ENCODE peak calls at places on chromosome 14, in ten cellular contexts. T is HFF-Myc, V is AG04450, Y is GM13976, Z is osteoblast, C is fibroblast of mammary gland, L is cardiac muscle cell, H is BJ, J is sigmoid colon, P is ovary. N is an unnamed sample.

GRCh38 chr14:47678993-47679392 is 3.6 kb upstream of the MDGA2 start:
- DNase-seq in T (no peak), V (no peak), Y (no peak), Z (no peak), C (no peak), L (no peak), H (no peak), J (no peak), P (no peak), N (no peak)

GRCh38 chr14:89990218-89990617 is 34.5 kb downstream of the TDP1 start:
- DNase-seq in T (no peak), V (no peak), Y (no peak), Z (no peak), C (no peak), L (no peak), H (no peak), J (no peak), P (no peak), N (no peak)

GRCh38 chr14:92615451-92615850 is 101.9 kb downstream of the RIN3 start:
- DNase-seq in T (no peak), V (no peak), Y (peak; percentile 55), Z (no peak), C (no peak), L (no peak), H (no peak), J (no peak), P (no peak), N (peak; percentile 89)

GRCh38 chr14:57957441-57957840 is 91.5 kb upstream of the SLC35F4 start:
- DNase-seq in T (no peak), V (no peak), Y (no peak), Z (no peak), C (peak; percentile 3), L (no peak), H (no peak), J (no peak), P (no peak), N (no peak)

GRCh38 chr14:94337274-94337673 is 14.1 kb upstream of the SERPINA6 start:
- DNase-seq in T (no peak), V (no peak), Y (no peak), Z (no peak), C (peak; percentile 81), L (peak; percentile 21), H (no peak), J (no peak), P (no peak), N (peak; percentile 34)

GRCh38 chr14:52023518-52023917 is 34.2 kb downstream of the RTRAF start:
- DNase-seq in T (peak; percentile 76), V (peak; percentile 52), Y (no peak), Z (peak; percentile 90), C (peak; percentile 94), L (peak; percentile 86), H (peak; percentile 51), J (peak; percentile 78), P (no peak), N (no peak)

GRCh38 chr14:22412936-22413411 is 176.1 kb downstream of the DAD1 start:
- DNase-seq in T (peak; percentile 25), V (no peak), Y (no peak), Z (no peak), C (peak; percentile 51), L (peak; percentile 28), H (no peak), J (no peak), P (no peak), N (no peak)

GRCh38 chr14:89372156-89372555 is 44.9 kb downstream of the FOXN3 start:
- DNase-seq in T (no peak), V (no peak), Y (no peak), Z (peak; percentile 87), C (no peak), L (no peak), H (no peak), J (no peak), P (no peak), N (no peak)

GRCh38 chr14:59427653-59428578 is 37.3 kb downstream of the GPR135 start:
- DNase-seq in T (no peak), V (no peak), Y (no peak), Z (peak; percentile 48), C (peak; percentile 93), L (peak; percentile 69), H (no peak), J (peak; percentile 74), P (no peak), N (peak; percentile 11)

GRCh38 chr14:77761205-77761931 is 412 bp upstream of the SNW1 start:
- DNase-seq in T (no peak), V (no peak), Y (peak; percentile 42), Z (peak; percentile 71), C (peak; percentile 93), L (peak; percentile 73), H (peak; percentile 2), J (peak; percentile 65), P (peak; percentile 28), N (peak; percentile 6)

GRCh38 chr14:30295980-30296379 is 263.0 kb upstream of the G2E3 start:
- DNase-seq in T (no peak), V (no peak), Y (no peak), Z (peak; percentile 4), C (no peak), L (no peak), H (no peak), J (no peak), P (no peak), N (no peak)

GRCh38 chr14:33457617-33458016 is 493.3 kb downstream of the EGLN3 start:
- DNase-seq in T (no peak), V (no peak), Y (no peak), Z (no peak), C (no peak), L (no peak), H (no peak), J (no peak), P (no peak), N (no peak)

GRCh38 chr14:23045419-23046357 is 3.7 kb downstream of the PSMB11 start:
- DNase-seq in T (no peak), V (no peak), Y (no peak), Z (peak; percentile 53), C (no peak), L (no peak), H (no peak), J (no peak), P (no peak), N (no peak)

GRCh38 chr14:78967111-78967809 is 797.1 kb downstream of the NRXN3 start:
- DNase-seq in T (no peak), V (no peak), Y (no peak), Z (no peak), C (peak; percentile 12), L (peak; percentile 30), H (peak; percentile 21), J (no peak), P (no peak), N (no peak)

GRCh38 chr14:55451398-55451797 is 11.0 kb upstream of the TBPL2 start:
- DNase-seq in T (no peak), V (no peak), Y (no peak), Z (no peak), C (peak; percentile 68), L (peak; percentile 69), H (no peak), J (no peak), P (no peak), N (no peak)

GRCh38 chr14:61616524-61617185 is 78.7 kb upstream of the HIF1A start:
- DNase-seq in T (no peak), V (peak; percentile 59), Y (no peak), Z (no peak), C (peak; percentile 78), L (peak; percentile 83), H (no peak), J (no peak), P (no peak), N (no peak)

GRCh38 chr14:60327447-60328331 is 78.7 kb downstream of the PPM1A start:
- DNase-seq in T (no peak), V (no peak), Y (peak; percentile 74), Z (peak; percentile 44), C (peak; percentile 41), L (peak; percentile 45), H (no peak), J (no peak), P (no peak), N (peak; percentile 65)

GRCh38 chr14:106210650-106211049 is 684.3 kb downstream of the TMEM121 start:
- DNase-seq in T (no peak), V (no peak), Y (peak; percentile 21), Z (no peak), C (no peak), L (no peak), H (no peak), J (no peak), P (no peak), N (peak; percentile 67)
- TF ChIP-seq CTCF in T (no peak), V (no peak), Y (no peak), Z (no peak), C (no peak), L (no peak), H (no peak), J (no peak), P (no peak), N (no peak)

GRCh38 chr14:68775614-68776126 is 17.2 kb downstream of the ZFP36L1 start:
- DNase-seq in T (no peak), V (no peak), Y (no peak), Z (no peak), C (no peak), L (no peak), H (no peak), J (peak; percentile 51), P (no peak), N (no peak)
- TF ChIP-seq CTCF in T (no peak), V (no peak), Y (no peak), Z (no peak), C (no peak), L (peak; percentile 4), H (peak; percentile 2), J (no peak), P (no peak), N (peak; percentile 52)

DNA sequence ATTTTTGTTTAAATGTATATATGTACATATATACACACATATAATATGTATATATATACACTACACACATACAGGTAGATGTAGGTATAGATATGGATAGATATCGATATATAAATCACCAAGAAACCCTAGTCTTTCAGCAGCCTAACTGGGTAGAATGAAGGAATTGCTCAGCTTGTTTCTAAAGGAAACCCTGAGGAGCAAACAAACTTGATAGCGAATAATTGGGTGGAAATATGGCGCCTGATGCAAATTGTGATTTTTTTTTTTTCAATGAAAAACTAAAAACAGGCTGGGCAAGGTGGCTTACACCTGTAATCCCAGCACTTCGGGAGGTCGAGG is 254 bp upstream of the CCDC177 start:
- DNase-seq in T (no peak), V (no peak), Y (no peak), Z (no peak), C (no peak), L (no peak), H (no peak), J (no peak), P (no peak), N (no peak)
- TF ChIP-seq CTCF in T (no peak), V (no peak), Y (no peak), Z (no peak), C (no peak), L (no peak), H (no peak), J (no peak), P (no peak), N (peak; percentile 59)

DNA sequence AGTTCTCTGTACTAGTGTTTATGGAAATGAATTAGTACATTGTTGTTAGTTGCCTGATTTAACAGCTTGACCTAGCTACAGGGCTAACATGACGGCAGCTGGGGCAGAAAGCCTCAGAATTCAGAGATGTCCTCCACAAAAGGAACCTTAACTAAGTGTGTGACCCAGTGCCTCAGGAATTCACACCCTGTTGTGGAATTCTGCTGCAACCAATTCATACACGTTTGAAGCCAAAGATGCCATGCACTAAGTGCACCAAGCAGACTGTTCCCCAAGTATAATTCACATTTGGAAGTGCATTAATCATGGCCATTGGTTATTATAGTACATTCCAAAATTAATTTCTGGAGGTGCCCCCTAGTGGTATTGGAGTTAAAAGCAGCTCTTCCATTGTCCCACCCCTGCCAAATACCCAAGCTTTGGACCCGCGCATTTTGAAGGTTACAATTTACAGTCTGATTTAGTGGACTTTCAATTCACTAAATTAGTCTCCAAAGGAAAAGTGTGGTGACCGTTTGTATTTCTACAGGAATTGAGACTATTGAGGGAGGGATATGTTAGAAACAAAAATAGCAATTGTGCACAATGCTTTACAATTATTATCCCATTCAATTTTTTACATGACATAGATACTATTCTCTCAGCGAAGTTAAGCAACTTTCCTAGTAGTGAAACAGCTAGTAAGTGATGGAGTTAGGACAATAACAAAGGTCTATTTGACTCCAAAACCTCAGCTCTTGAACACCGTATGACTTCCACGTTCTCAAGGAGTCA is 85.9 kb downstream of the PAX9 start:
- DNase-seq in T (no peak), V (no peak), Y (no peak), Z (no peak), C (peak; percentile 8), L (no peak), H (no peak), J (no peak), P (no peak), N (no peak)
- TF ChIP-seq CTCF in T (peak; percentile 59), V (peak; percentile 59), Y (no peak), Z (peak; percentile 78), C (peak; percentile 59), L (no peak), H (peak; percentile 65), J (no peak), P (no peak), N (no peak)

N was measured in activated CD8-positive, alpha-beta T cell treated with anti-CD3 and anti-CD28 coated beads for 36 hours.